ENCODE peak calls at places on chromosomes 1 and 21, in eight cellular contexts. U, S, R, I, P, M, L and K are unnamed samples.

GRCh38 chr1:221548942-221549341 is 192.9 kb downstream of the DUSP10 start:
- DNase-seq in M (no peak), R (no peak), I (no peak), L (no peak), U (no peak), P (no peak), S (no peak), K (no peak)

GRCh38 chr1:91798741-91799140 is 87.2 kb downstream of the TGFBR3 start:
- DNase-seq in M (no peak), L (no peak), R (no peak), P (peak), I (no peak), U (no peak), S (no peak), K (no peak)

GRCh38 chr1:213761845-213762407 is 225.8 kb upstream of the PROX1 start:
- DNase-seq in I (no peak), U (peak), S (peak), M (no peak), R (no peak), L (no peak), P (peak), K (peak)

GRCh38 chr1:192167941-192168685 is 9.9 kb downstream of the RGS18 start:
- DNase-seq in R (no peak), I (peak), L (no peak), S (no peak), P (peak), U (no peak), M (no peak), K (no peak)

GRCh38 chr1:169086603-169087455 is 19.7 kb upstream of the ATP1B1 start:
- DNase-seq in R (no peak), M (no peak), S (no peak), P (peak), L (no peak), U (no peak), I (no peak), K (no peak)

GRCh38 chr1:184562801-184563200 is 176.0 kb downstream of the C1orf21 start:
- DNase-seq in S (no peak), P (no peak), R (no peak), L (no peak), M (no peak), U (no peak), I (no peak), K (no peak)

GRCh38 chr1:13620825-13621224 is 37.2 kb downstream of the PDPN start:
- DNase-seq in U (no peak), S (no peak), I (no peak), P (no peak), L (no peak), M (no peak), R (no peak), K (no peak)

GRCh38 chr1:226046240-226046639 is 16.3 kb upstream of the H3-3A start:
- DNase-seq in U (no peak), R (no peak), L (no peak), P (peak), S (no peak), I (peak), M (no peak), K (no peak)

GRCh38 chr1:229714964-229715603 is 89.0 kb downstream of the URB2 start:
- DNase-seq in I (peak), M (no peak), L (peak), P (peak), S (peak), R (no peak), U (no peak), K (peak)

GRCh38 chr1:44050261-44050660 is 19.0 kb upstream of the SLC6A9 start:
- DNase-seq in R (no peak), M (no peak), P (peak), L (no peak), S (no peak), U (no peak), I (no peak), K (no peak)

GRCh38 chr1:1627261-1627841 is 4.6 kb upstream of the MMP23B start:
- DNase-seq in R (no peak), M (no peak), U (no peak), P (no peak), I (peak), S (no peak), L (no peak), K (no peak)

GRCh38 chr1:65952692-65953091 is 160.0 kb downstream of the PDE4B start:
- DNase-seq in I (no peak), P (peak), R (no peak), S (no peak), M (no peak), U (no peak), L (no peak), K (no peak)

GRCh38 chr1:232627645-232628334 is 2.1 kb downstream of the SIPA1L2 start:
- DNase-seq in P (peak), R (no peak), S (no peak), U (no peak), M (no peak), I (peak), L (peak), K (no peak)

GRCh38 chr1:174800221-174800791 is 199.4 kb upstream of the CACYBP start:
- DNase-seq in M (no peak), R (no peak), U (no peak), L (no peak), P (peak), S (no peak), I (no peak), K (peak)

GRCh38 chr1:67166196-67166595 is at the start of gene IL23R:
- DNase-seq in U (no peak), M (peak), L (no peak), P (no peak), S (no peak), R (no peak), I (no peak), K (no peak)

GRCh38 chr1:167517535-167518330 is 596 bp downstream of the CD247 start:
- DNase-seq in S (peak), I (peak), L (peak), R (no peak), M (no peak), P (no peak), U (no peak), K (no peak)

GRCh38 chr1:21781971-21782867 is 730 bp downstream of the USP48 start:
- DNase-seq in S (peak), M (peak), R (peak), I (peak), L (peak), P (peak), U (peak), K (peak)

GRCh38 chr1:244843148-244843978 is 7.9 kb downstream of the COX20 start:
- DNase-seq in S (no peak), I (no peak), L (no peak), U (no peak), P (no peak), M (no peak), R (no peak), K (no peak)

GRCh38 chr1:247110627-247111258 is 6.6 kb upstream of the ZNF669 start:
- DNase-seq in I (peak), M (no peak), S (no peak), U (no peak), R (no peak), P (no peak), L (peak), K (no peak)

GRCh38 chr1:5730272-5731109 is 261.7 kb downstream of the NPHP4 start:
- DNase-seq in P (no peak), M (no peak), R (no peak), U (no peak), S (no peak), I (peak), L (no peak), K (no peak)

GRCh38 chr1:37932759-37933158 is 14.1 kb downstream of the INPP5B start:
- DNase-seq in S (no peak), P (no peak), U (no peak), L (peak), M (no peak), R (no peak), I (peak), K (no peak)

GRCh38 chr1:96971849-96972602 is 250.4 kb downstream of the PTBP2 start:
- DNase-seq in S (no peak), M (no peak), L (no peak), R (no peak), U (no peak), I (no peak), P (peak), K (no peak)

GRCh38 chr1:186531561-186532165 is 70.7 kb upstream of the PDC start:
- DNase-seq in R (no peak), U (no peak), I (peak), S (no peak), P (peak), M (no peak), L (no peak), K (no peak)

GRCh38 chr1:1360511-1361169 is 2.3 kb upstream of the MXRA8 start:
- DNase-seq in P (peak), U (no peak), I (peak), R (no peak), L (no peak), S (no peak), M (no peak), K (peak)

GRCh38 chr1:93537924-93538323 is 90.0 kb downstream of the FNBP1L start:
- DNase-seq in S (no peak), L (no peak), M (no peak), U (no peak), R (no peak), I (no peak), P (no peak), K (no peak)

GRCh38 chr1:8396912-8397406 is 79.0 kb downstream of the SLC45A1 start:
- DNase-seq in L (no peak), P (peak), U (no peak), S (no peak), R (no peak), I (peak), M (peak), K (no peak)

GRCh38 chr21:45831991-45832740 is 149.4 kb upstream of the COL6A1 start:
- DNase-seq in P (peak), U (no peak), I (peak), M (no peak), R (no peak), S (no peak), L (no peak), K (no peak)

GRCh38 chr1:224149733-224150132 is 33.3 kb upstream of the DEGS1 start:
- DNase-seq in S (no peak), M (no peak), I (no peak), R (no peak), L (no peak), P (no peak), U (no peak), K (no peak)

GRCh38 chr1:117657031-117657430 is 51.2 kb downstream of the TENT5C start:
- DNase-seq in L (no peak), M (no peak), P (peak), U (no peak), S (no peak), I (peak), R (no peak), K (no peak)

GRCh38 chr21:36422279-36423098 is 37.3 kb downstream of the CHAF1B start:
- DNase-seq in R (peak), P (peak), L (peak), S (no peak), M (no peak), U (peak), I (peak), K (peak)

GRCh38 chr1:24321712-24322635 is 2.8 kb downstream of the GRHL3 start:
- DNase-seq in U (peak), I (peak), M (no peak), R (peak), P (peak), S (peak), L (peak), K (peak)

GRCh38 chr1:222105393-222105737 is 363.5 kb upstream of the DUSP10 start:
- DNase-seq in P (no peak), R (no peak), I (no peak), L (no peak), M (no peak), S (no peak), U (no peak), K (no peak)

DNA sequence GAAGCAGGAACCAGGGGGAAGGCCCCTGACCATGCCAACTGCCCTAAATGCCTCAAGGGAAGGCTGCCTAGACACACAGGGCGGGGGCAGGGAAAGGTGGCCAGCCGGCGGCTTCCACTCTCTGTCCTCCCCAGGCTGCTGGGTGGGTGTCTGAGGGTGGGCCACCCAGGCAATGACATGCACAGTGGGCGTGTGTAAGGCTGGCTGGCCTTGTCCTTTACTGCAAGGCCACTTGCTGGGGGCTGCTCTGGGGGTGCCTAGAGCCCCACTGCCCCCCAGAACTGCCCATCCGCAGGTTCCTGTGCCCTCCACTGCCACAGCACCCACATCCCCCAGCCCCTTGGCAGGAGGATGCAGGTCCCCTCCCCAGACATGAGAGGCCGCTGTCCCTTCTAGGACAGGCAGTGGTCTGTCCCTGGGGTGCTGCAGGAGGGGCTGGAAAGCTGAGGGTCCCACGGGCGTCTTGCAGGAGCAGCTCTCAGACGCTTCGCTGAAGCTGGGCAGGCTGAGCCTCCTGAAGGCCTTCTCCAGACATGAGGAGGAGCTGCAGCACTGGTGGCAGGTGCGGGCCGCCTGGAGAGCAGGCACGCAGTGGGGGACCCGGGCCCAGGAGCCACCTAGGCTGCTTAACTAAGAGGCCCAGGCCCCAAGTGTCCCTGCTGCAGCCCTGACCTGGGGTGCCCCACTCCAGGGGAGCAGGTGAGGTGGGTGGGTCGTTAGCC is 10.1 kb downstream of the CCDC27 start:
- DNase-seq in L (no peak), P (no peak), M (no peak), R (no peak), U (no peak), I (no peak), S (no peak), K (no peak)
- TF ChIP-seq CTCF in L (no peak), P (no peak), M (no peak), R (no peak), U (no peak), I (no peak), S (no peak), K (no peak)

GRCh38 chr1:22857661-22858060 is 115.0 kb downstream of the LACTBL1 start:
- DNase-seq in S (no peak), L (no peak), U (no peak), I (no peak), M (no peak), R (no peak), P (no peak), K (no peak)
- TF ChIP-seq CTCF in S (no peak), L (no peak), U (no peak), I (no peak), M (no peak), R (no peak), P (no peak), K (no peak)

GRCh38 chr21:15472108-15472507 is 257.7 kb upstream of the USP25 start:
- DNase-seq in P (no peak), U (no peak), S (no peak), I (no peak), R (no peak), L (no peak), M (no peak), K (no peak)
- TF ChIP-seq CTCF in P (no peak), U (no peak), S (no peak), I (no peak), R (no peak), L (no peak), M (no peak), K (no peak)

DNA sequence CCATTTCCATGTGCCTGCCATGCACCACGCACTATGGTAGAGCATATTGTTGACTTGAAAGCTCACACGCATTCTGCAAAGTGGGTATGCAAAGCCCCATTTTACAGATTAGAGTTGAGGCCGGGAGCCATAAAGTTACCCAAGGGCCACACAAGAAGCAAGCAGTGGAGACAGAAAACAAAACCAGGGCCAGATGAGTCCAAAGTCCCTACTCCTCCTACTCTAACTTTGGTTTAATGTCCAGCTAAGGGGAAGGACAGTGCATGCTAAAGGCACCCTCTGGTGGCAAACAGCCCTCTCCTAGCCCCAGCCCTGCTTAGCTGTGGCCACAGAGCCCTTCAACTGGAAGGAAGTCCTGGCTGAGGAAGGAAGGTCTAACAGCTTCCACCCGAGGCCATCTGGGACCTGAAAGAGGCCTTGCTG is 74.9 kb downstream of the SLC66A1 start:
- DNase-seq in P (no peak), R (no peak), S (no peak), M (no peak), I (no peak), L (no peak), U (no peak), K (no peak)
- TF ChIP-seq CTCF in P (no peak), R (no peak), S (no peak), M (no peak), I (peak), L (no peak), U (no peak), K (no peak)